ENCODE peak calls at places on chromosomes 5 and 9, in six cellular contexts. One of them, this sample, is unnamed.

GRCh38 chr9:137502008-137502913 is 43.1 kb upstream of the NSMF start:
- DNase-seq in A172: no peak
- DNase-seq in M059J: peak
- DNase-seq in activated CD8-positive, alpha-beta memory T cell treated with anti-CD3 and anti-CD28 coated beads for 48 hours: no peak
- DNase-seq in NCI-H1105 treated with DMSO at 0.1 percent for 48 hours: no peak
- DNase-seq in cerebellum: no peak
- DNase-seq in this sample: no peak

GRCh38 chr5:126516133-126516532 is 78.9 kb downstream of the ALDH7A1 start:
- DNase-seq in A172: peak
- DNase-seq in M059J: peak
- DNase-seq in activated CD8-positive, alpha-beta memory T cell treated with anti-CD3 and anti-CD28 coated beads for 48 hours: no peak
- DNase-seq in NCI-H1105 treated with DMSO at 0.1 percent for 48 hours: peak
- DNase-seq in cerebellum: no peak
- DNase-seq in this sample: no peak

GRCh38 chr5:6395621-6396020 is 17.3 kb upstream of the MED10 start:
- DNase-seq in A172: no peak
- DNase-seq in M059J: no peak
- DNase-seq in activated CD8-positive, alpha-beta memory T cell treated with anti-CD3 and anti-CD28 coated beads for 48 hours: no peak
- DNase-seq in NCI-H1105 treated with DMSO at 0.1 percent for 48 hours: no peak
- DNase-seq in cerebellum: peak
- DNase-seq in this sample: no peak

GRCh38 chr9:35526087-35526801 is 36.3 kb downstream of the RUSC2 start:
- DNase-seq in A172: peak
- DNase-seq in M059J: peak
- DNase-seq in activated CD8-positive, alpha-beta memory T cell treated with anti-CD3 and anti-CD28 coated beads for 48 hours: no peak
- DNase-seq in NCI-H1105 treated with DMSO at 0.1 percent for 48 hours: no peak
- DNase-seq in cerebellum: no peak
- DNase-seq in this sample: no peak

GRCh38 chr9:137031904-137032639 is at the start of gene FUT7:
- DNase-seq in A172: no peak
- DNase-seq in M059J: no peak
- DNase-seq in activated CD8-positive, alpha-beta memory T cell treated with anti-CD3 and anti-CD28 coated beads for 48 hours: no peak
- DNase-seq in NCI-H1105 treated with DMSO at 0.1 percent for 48 hours: no peak
- DNase-seq in cerebellum: no peak
- DNase-seq in this sample: no peak

GRCh38 chr9:76414656-76415055 is 20.4 kb upstream of the RFK start:
- DNase-seq in A172: peak
- DNase-seq in M059J: peak
- DNase-seq in activated CD8-positive, alpha-beta memory T cell treated with anti-CD3 and anti-CD28 coated beads for 48 hours: no peak
- DNase-seq in NCI-H1105 treated with DMSO at 0.1 percent for 48 hours: no peak
- DNase-seq in cerebellum: no peak
- DNase-seq in this sample: no peak

GRCh38 chr9:100066539-100066938 is 32.3 kb downstream of the ERP44 start:
- DNase-seq in A172: no peak
- DNase-seq in M059J: peak
- DNase-seq in activated CD8-positive, alpha-beta memory T cell treated with anti-CD3 and anti-CD28 coated beads for 48 hours: no peak
- DNase-seq in NCI-H1105 treated with DMSO at 0.1 percent for 48 hours: no peak
- DNase-seq in cerebellum: no peak
- DNase-seq in this sample: no peak

GRCh38 chr5:134525687-134526482 is 415 bp downstream of the JADE2 start:
- DNase-seq in A172: peak
- DNase-seq in M059J: peak
- DNase-seq in activated CD8-positive, alpha-beta memory T cell treated with anti-CD3 and anti-CD28 coated beads for 48 hours: no peak
- DNase-seq in NCI-H1105 treated with DMSO at 0.1 percent for 48 hours: peak
- DNase-seq in cerebellum: peak
- DNase-seq in this sample: peak

GRCh38 chr5:137498301-137498735 is 808 bp downstream of the SPOCK1 start:
- DNase-seq in A172: no peak
- DNase-seq in M059J: no peak
- DNase-seq in activated CD8-positive, alpha-beta memory T cell treated with anti-CD3 and anti-CD28 coated beads for 48 hours: no peak
- DNase-seq in NCI-H1105 treated with DMSO at 0.1 percent for 48 hours: no peak
- DNase-seq in cerebellum: peak
- DNase-seq in this sample: peak

GRCh38 chr5:6115866-6116265 is 262.5 kb downstream of the MED10 start:
- DNase-seq in A172: no peak
- DNase-seq in M059J: no peak
- DNase-seq in activated CD8-positive, alpha-beta memory T cell treated with anti-CD3 and anti-CD28 coated beads for 48 hours: no peak
- DNase-seq in NCI-H1105 treated with DMSO at 0.1 percent for 48 hours: no peak
- DNase-seq in cerebellum: no peak
- DNase-seq in this sample: no peak

GRCh38 chr5:1343931-1344901 is 683 bp downstream of the CLPTM1L start:
- DNase-seq in A172: no peak
- DNase-seq in M059J: peak
- DNase-seq in activated CD8-positive, alpha-beta memory T cell treated with anti-CD3 and anti-CD28 coated beads for 48 hours: no peak
- DNase-seq in NCI-H1105 treated with DMSO at 0.1 percent for 48 hours: peak
- DNase-seq in cerebellum: peak
- DNase-seq in this sample: no peak

GRCh38 chr5:55916986-55917385 is 65.8 kb downstream of the IL31RA start:
- DNase-seq in A172: no peak
- DNase-seq in M059J: no peak
- DNase-seq in activated CD8-positive, alpha-beta memory T cell treated with anti-CD3 and anti-CD28 coated beads for 48 hours: no peak
- DNase-seq in NCI-H1105 treated with DMSO at 0.1 percent for 48 hours: no peak
- DNase-seq in cerebellum: no peak
- DNase-seq in this sample: no peak

GRCh38 chr5:125446986-125447385 is 700.5 kb upstream of the ZNF608 start:
- DNase-seq in A172: no peak
- DNase-seq in M059J: peak
- DNase-seq in activated CD8-positive, alpha-beta memory T cell treated with anti-CD3 and anti-CD28 coated beads for 48 hours: no peak
- DNase-seq in NCI-H1105 treated with DMSO at 0.1 percent for 48 hours: no peak
- DNase-seq in cerebellum: no peak
- DNase-seq in this sample: no peak

GRCh38 chr5:61397238-61397637 is 65.2 kb downstream of the ZSWIM6 start:
- DNase-seq in A172: peak
- DNase-seq in M059J: peak
- DNase-seq in activated CD8-positive, alpha-beta memory T cell treated with anti-CD3 and anti-CD28 coated beads for 48 hours: no peak
- DNase-seq in NCI-H1105 treated with DMSO at 0.1 percent for 48 hours: no peak
- DNase-seq in cerebellum: no peak
- DNase-seq in this sample: no peak

GRCh38 chr9:4016789-4017188 is 283.1 kb downstream of the GLIS3 start:
- DNase-seq in A172: no peak
- DNase-seq in M059J: no peak
- DNase-seq in activated CD8-positive, alpha-beta memory T cell treated with anti-CD3 and anti-CD28 coated beads for 48 hours: no peak
- DNase-seq in NCI-H1105 treated with DMSO at 0.1 percent for 48 hours: no peak
- DNase-seq in cerebellum: no peak
- DNase-seq in this sample: no peak

GRCh38 chr5:134994560-134995156 is 27.0 kb downstream of the CATSPER3 start:
- DNase-seq in A172: no peak
- DNase-seq in M059J: no peak
- DNase-seq in activated CD8-positive, alpha-beta memory T cell treated with anti-CD3 and anti-CD28 coated beads for 48 hours: no peak
- DNase-seq in NCI-H1105 treated with DMSO at 0.1 percent for 48 hours: no peak
- DNase-seq in cerebellum: no peak
- DNase-seq in this sample: no peak

GRCh38 chr9:93593144-93593655 is 16.8 kb downstream of the PHF2 start:
- DNase-seq in A172: no peak
- DNase-seq in M059J: no peak
- DNase-seq in activated CD8-positive, alpha-beta memory T cell treated with anti-CD3 and anti-CD28 coated beads for 48 hours: no peak
- DNase-seq in NCI-H1105 treated with DMSO at 0.1 percent for 48 hours: no peak
- DNase-seq in cerebellum: no peak
- DNase-seq in this sample: no peak

GRCh38 chr5:177508837-177509236 is 789 bp downstream of the DOK3 start:
- DNase-seq in A172: no peak
- DNase-seq in M059J: no peak
- DNase-seq in activated CD8-positive, alpha-beta memory T cell treated with anti-CD3 and anti-CD28 coated beads for 48 hours: no peak
- DNase-seq in NCI-H1105 treated with DMSO at 0.1 percent for 48 hours: no peak
- DNase-seq in cerebellum: no peak
- DNase-seq in this sample: no peak

GRCh38 chr5:10518352-10518751 is 45.5 kb upstream of the ANKRD33B start:
- DNase-seq in A172: peak
- DNase-seq in M059J: peak
- DNase-seq in activated CD8-positive, alpha-beta memory T cell treated with anti-CD3 and anti-CD28 coated beads for 48 hours: no peak
- DNase-seq in NCI-H1105 treated with DMSO at 0.1 percent for 48 hours: no peak
- DNase-seq in cerebellum: no peak
- DNase-seq in this sample: no peak

GRCh38 chr5:98209418-98209817 is 564.0 kb upstream of the RGMB start:
- DNase-seq in A172: no peak
- DNase-seq in M059J: no peak
- DNase-seq in activated CD8-positive, alpha-beta memory T cell treated with anti-CD3 and anti-CD28 coated beads for 48 hours: no peak
- DNase-seq in NCI-H1105 treated with DMSO at 0.1 percent for 48 hours: no peak
- DNase-seq in cerebellum: no peak
- DNase-seq in this sample: no peak

GRCh38 chr9:86181379-86182315 is 77.8 kb downstream of the C9orf153 start:
- DNase-seq in A172: no peak
- DNase-seq in M059J: peak
- DNase-seq in activated CD8-positive, alpha-beta memory T cell treated with anti-CD3 and anti-CD28 coated beads for 48 hours: no peak
- DNase-seq in NCI-H1105 treated with DMSO at 0.1 percent for 48 hours: no peak
- DNase-seq in cerebellum: no peak
- DNase-seq in this sample: no peak

GRCh38 chr5:3187846-3188425 is 407.7 kb upstream of the IRX1 start:
- DNase-seq in A172: no peak
- DNase-seq in M059J: no peak
- DNase-seq in activated CD8-positive, alpha-beta memory T cell treated with anti-CD3 and anti-CD28 coated beads for 48 hours: no peak
- DNase-seq in NCI-H1105 treated with DMSO at 0.1 percent for 48 hours: peak
- DNase-seq in cerebellum: no peak
- DNase-seq in this sample: no peak

GRCh38 chr5:120806132-120806531 is 342.0 kb downstream of the PRR16 start:
- DNase-seq in A172: no peak
- DNase-seq in M059J: peak
- DNase-seq in activated CD8-positive, alpha-beta memory T cell treated with anti-CD3 and anti-CD28 coated beads for 48 hours: no peak
- DNase-seq in NCI-H1105 treated with DMSO at 0.1 percent for 48 hours: peak
- DNase-seq in cerebellum: no peak
- DNase-seq in this sample: no peak

GRCh38 chr5:82879089-82879488 is 198.1 kb downstream of the TMEM167A start:
- DNase-seq in A172: no peak
- DNase-seq in M059J: no peak
- DNase-seq in activated CD8-positive, alpha-beta memory T cell treated with anti-CD3 and anti-CD28 coated beads for 48 hours: no peak
- DNase-seq in NCI-H1105 treated with DMSO at 0.1 percent for 48 hours: no peak
- DNase-seq in cerebellum: no peak
- DNase-seq in this sample: no peak

GRCh38 chr9:97387504-97387886 is 24.4 kb upstream of the TDRD7 start:
- DNase-seq in A172: no peak
- DNase-seq in M059J: no peak
- DNase-seq in activated CD8-positive, alpha-beta memory T cell treated with anti-CD3 and anti-CD28 coated beads for 48 hours: no peak
- DNase-seq in NCI-H1105 treated with DMSO at 0.1 percent for 48 hours: no peak
- DNase-seq in cerebellum: no peak
- DNase-seq in this sample: no peak

This sample was measured in progenitor cell of endocrine pancreas.